ENCODE peak calls at places on chromosomes 13 and 19, in seven cellular contexts. N is H1, X is HCT116, T is K562, J is GM12878, W is SK-N-SH, R is HepG2. P is an unnamed sample.

GRCh38 chr19:15841875-15842569 is 26.6 kb upstream of the OR10H1 start:
- DNase-seq in J (no peak), T (peak), W (no peak), N (no peak), R (no peak), X (no peak), P (no peak)

GRCh38 chr19:29075149-29075548 is 137.8 kb downstream of the UQCRFS1 start:
- DNase-seq in W (no peak), R (no peak), J (no peak), X (no peak), N (no peak), T (no peak), P (no peak)

GRCh38 chr13:25881946-25882574 is 169.8 kb downstream of the SHISA2 start:
- DNase-seq in R (no peak), N (no peak), W (peak), T (no peak), J (no peak), X (no peak), P (no peak)

GRCh38 chr13:93200626-93201025 is 26.0 kb upstream of the GPC6 start:
- DNase-seq in N (no peak), X (no peak), T (no peak), J (no peak), R (no peak), W (no peak), P (no peak)

GRCh38 chr19:49378501-49378900 is 9.5 kb upstream of the KASH5 start:
- DNase-seq in X (no peak), T (no peak), N (no peak), W (no peak), R (no peak), J (no peak), P (no peak)

GRCh38 chr19:12015753-12016116 is 19.7 kb downstream of the ZNF433 start:
- DNase-seq in R (peak), X (no peak), T (no peak), W (no peak), J (no peak), N (no peak), P (no peak)

GRCh38 chr13:70408865-70409264 is 300.6 kb upstream of the KLHL1 start:
- DNase-seq in N (no peak), X (no peak), J (no peak), W (no peak), T (no peak), R (no peak), P (no peak)

GRCh38 chr13:112685856-112686255 is 4.0 kb upstream of the ATP11A start:
- DNase-seq in J (no peak), N (no peak), W (no peak), T (no peak), R (no peak), X (no peak), P (no peak)

GRCh38 chr19:33290956-33291622 is 11.2 kb downstream of the CEBPA start:
- DNase-seq in X (no peak), R (no peak), J (no peak), N (no peak), T (no peak), W (no peak), P (no peak)

GRCh38 chr13:32503727-32504126 is 34.9 kb downstream of the N4BP2L2 start:
- DNase-seq in N (no peak), W (no peak), R (peak), T (no peak), X (no peak), J (no peak), P (no peak)

GRCh38 chr13:77868717-77869116 is 49.9 kb downstream of the EDNRB start:
- DNase-seq in N (no peak), T (no peak), R (no peak), J (no peak), W (no peak), X (no peak), P (no peak)

GRCh38 chr19:38974599-38975213 is 836 bp downstream of the FBXO17 start:
- DNase-seq in N (no peak), J (no peak), X (no peak), R (no peak), W (peak), T (peak), P (no peak)

GRCh38 chr19:661427-662196 is 1.4 kb downstream of the RNF126 start:
- DNase-seq in T (no peak), J (no peak), W (no peak), N (no peak), X (no peak), R (no peak), P (peak)

GRCh38 chr13:75968103-75968838 is 332.1 kb downstream of the LMO7 start:
- DNase-seq in R (no peak), J (no peak), T (no peak), N (no peak), W (no peak), X (no peak), P (no peak)

GRCh38 chr19:46755077-46755852 is 9.0 kb upstream of the STRN4 start:
- DNase-seq in X (no peak), R (no peak), N (no peak), T (no peak), W (no peak), J (no peak), P (no peak)

GRCh38 chr19:56114711-56115110 is 6.4 kb downstream of the ZNF787 start:
- DNase-seq in N (no peak), J (no peak), W (no peak), R (no peak), T (no peak), X (no peak), P (no peak)

GRCh38 chr13:96792736-96793444 is 201.4 kb downstream of the OXGR1 start:
- DNase-seq in T (no peak), W (no peak), J (no peak), R (no peak), X (no peak), N (no peak), P (no peak)

GRCh38 chr13:113845723-113846638 is 17.9 kb downstream of the GAS6 start:
- DNase-seq in W (no peak), N (no peak), R (no peak), T (no peak), X (no peak), J (no peak), P (no peak)

GRCh38 chr13:33918199-33918932 is 100.4 kb downstream of the RFC3 start:
- DNase-seq in J (no peak), T (no peak), R (no peak), X (no peak), N (no peak), W (no peak), P (no peak)

GRCh38 chr19:49422407-49423277 is 599 bp downstream of the PTH2 start:
- DNase-seq in R (no peak), J (no peak), N (peak), T (peak), X (no peak), W (peak), P (peak)

GRCh38 chr13:97749174-97749573 is 204.3 kb upstream of the IPO5 start:
- DNase-seq in W (no peak), T (no peak), N (no peak), J (no peak), X (peak), R (peak), P (no peak)

GRCh38 chr19:51070334-51070886 is 5.5 kb upstream of the KLK13 start:
- DNase-seq in J (no peak), W (no peak), N (no peak), T (no peak), R (no peak), X (no peak), P (peak)

GRCh38 chr19:4581381-4582111 is 22.1 kb upstream of the SEMA6B start:
- DNase-seq in T (peak), N (peak), R (no peak), W (peak), J (no peak), X (no peak), P (peak)

GRCh38 chr19:38034153-38034835 is 127.3 kb downstream of the SIPA1L3 start:
- DNase-seq in W (no peak), T (no peak), X (no peak), N (no peak), R (no peak), J (no peak), P (no peak)

GRCh38 chr13:28449826-28450773 is 44.8 kb downstream of the FLT1 start:
- DNase-seq in X (no peak), W (no peak), J (no peak), R (no peak), N (no peak), T (no peak), P (no peak)

DNA sequence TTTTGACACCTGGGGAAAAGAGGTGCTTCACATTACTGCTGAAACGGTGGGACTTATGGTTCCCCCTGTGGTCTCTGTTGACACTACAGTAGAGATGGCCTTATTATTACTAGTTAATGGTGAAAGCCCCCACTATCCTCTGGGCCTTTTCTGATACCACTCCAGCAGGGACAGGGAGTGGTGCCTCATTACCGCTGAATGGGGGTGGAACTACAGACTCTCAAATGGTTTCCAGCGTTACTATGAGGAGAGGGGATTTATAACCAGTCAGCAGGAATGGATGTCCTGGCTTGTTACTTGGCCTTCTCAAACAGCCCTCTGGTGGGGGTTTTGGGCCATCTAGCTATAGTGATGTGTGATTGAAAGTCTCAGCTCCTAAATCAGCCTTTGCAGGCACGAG is 96.7 kb upstream of the DIAPH3 start:
- DNase-seq in T (no peak), X (no peak), N (no peak), R (no peak), J (no peak), W (no peak), P (no peak)
- TF ChIP-seq JUND in T (no peak), X (no peak), N (no peak), R (no peak), J (no peak), W (no peak), P (no peak)

GRCh38 chr19:8113017-8113416 is 36.4 kb downstream of the FBN3 start:
- DNase-seq in X (no peak), R (no peak), T (no peak), J (no peak), W (no peak), N (no peak), P (no peak)
- TF ChIP-seq JUND in X (no peak), R (no peak), T (no peak), J (no peak), W (no peak), N (no peak), P (no peak)

GRCh38 chr19:27901078-27901477 is 1311.9 kb downstream of the UQCRFS1 start:
- DNase-seq in W (no peak), N (no peak), J (no peak), X (no peak), R (no peak), T (no peak), P (no peak)
- TF ChIP-seq JUND in W (no peak), N (no peak), J (no peak), X (no peak), R (no peak), T (no peak), P (no peak)

GRCh38 chr13:80036845-80037504 is 304.0 kb downstream of the SPRY2 start:
- DNase-seq in R (no peak), T (no peak), X (no peak), J (no peak), N (no peak), W (no peak), P (no peak)
- TF ChIP-seq JUND in R (no peak), T (no peak), X (no peak), J (no peak), N (no peak), W (no peak), P (no peak)

GRCh38 chr13:108176685-108177274 is 38.6 kb downstream of the LIG4 start:
- DNase-seq in R (peak), X (peak), T (peak), W (peak), J (no peak), N (peak), P (peak)
- TF ChIP-seq JUND in R (no peak), X (no peak), T (no peak), W (no peak), J (no peak), N (no peak), P (no peak)

GRCh38 chr13:30463820-30464495 is 1.8 kb downstream of the HMGB1 start:
- DNase-seq in T (peak), X (no peak), J (no peak), R (peak), W (no peak), N (no peak), P (peak)

GRCh38 chr13:30464496-30465351 is 1.0 kb downstream of the HMGB1 start:
- DNase-seq in X (no peak), T (peak), J (no peak), R (peak), W (peak), N (peak), P (no peak)

GRCh38 chr13:30466841-30467252 is 1.1 kb upstream of the HMGB1 start:
- DNase-seq in X (no peak), T (no peak), W (no peak), J (no peak), R (no peak), N (no peak), P (no peak)

GRCh38 chr13:30465541-30466357 is at the start of gene HMGB1:
- DNase-seq in R (peak), T (peak), J (peak), X (peak), W (peak), N (peak), P (peak)

DNA sequence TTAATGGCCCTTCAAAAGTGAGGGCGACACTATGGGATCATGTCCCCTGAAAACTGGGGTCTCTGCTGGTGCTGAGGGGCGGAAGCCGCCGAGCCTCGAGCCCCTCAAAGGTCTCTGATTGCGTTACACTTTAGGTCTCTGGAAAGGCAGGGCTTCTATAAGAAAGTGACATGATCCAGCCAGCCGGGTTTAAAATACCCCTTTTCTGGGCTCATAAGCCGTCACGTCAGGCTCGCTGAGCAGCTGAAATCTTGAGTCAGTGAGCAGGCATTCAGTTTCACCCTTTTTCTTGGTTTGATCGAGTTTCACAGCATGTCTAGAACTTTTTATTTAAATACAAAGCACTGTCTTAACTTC is 600 bp upstream of the HMGB1 start:
- DNase-seq in R (no peak), N (no peak), W (no peak), X (no peak), T (no peak), J (no peak), P (no peak)
- TF ChIP-seq JUND in R (no peak), N (no peak), W (no peak), X (no peak), T (no peak), J (no peak), P (no peak)

GRCh38 chr13:100403675-100404074 is 184.9 kb downstream of the GGACT start:
- DNase-seq in T (no peak), R (no peak), N (no peak), X (no peak), W (no peak), J (no peak), P (no peak)
- TF ChIP-seq JUND in T (no peak), R (no peak), N (no peak), X (no peak), W (no peak), J (no peak), P (no peak)